ENCODE peak calls at places on chromosome 20, in five cellular contexts. W, Y, H, E and B are unnamed samples.

GRCh38 chr20:13348301-13349239 is 127.5 kb downstream of the ISM1 start:
- DNase-seq in H (no peak), W (no peak), E (no peak), Y (no peak), B (no peak)

GRCh38 chr20:18224968-18225568 is 63.3 kb upstream of the ZNF133 start:
- DNase-seq in E (peak), H (peak), W (peak), Y (no peak), B (no peak)

GRCh38 chr20:4150095-4150492 is 134.7 kb upstream of the RNF24 start:
- DNase-seq in H (no peak), W (no peak), Y (no peak), E (peak), B (peak)

GRCh38 chr20:19882446-19882845 is 124.4 kb downstream of the RIN2 start:
- DNase-seq in H (no peak), Y (no peak), E (no peak), W (no peak), B (no peak)

GRCh38 chr20:63699466-63700198 is 3.2 kb downstream of the TNFRSF6B start:
- DNase-seq in E (no peak), Y (no peak), H (peak), W (peak), B (peak)

GRCh38 chr20:24770628-24771556 is 178.2 kb upstream of the CST7 start:
- DNase-seq in E (no peak), H (no peak), W (no peak), Y (peak), B (no peak)

GRCh38 chr20:1895674-1896496 is 678 bp downstream of the SIRPA start:
- DNase-seq in E (no peak), Y (no peak), W (no peak), H (no peak), B (peak)

GRCh38 chr20:46246527-46246926 is 61.8 kb downstream of the CDH22 start:
- DNase-seq in W (no peak), Y (no peak), E (no peak), H (no peak), B (no peak)

GRCh38 chr20:49594143-49594928 is 26.4 kb upstream of the PTGIS start:
- DNase-seq in H (no peak), E (no peak), W (peak), Y (peak), B (peak)

GRCh38 chr20:23061713-23062561 is 12.5 kb upstream of the THBD start:
- DNase-seq in Y (peak), H (no peak), W (no peak), E (peak), B (peak)

GRCh38 chr20:33362898-33363297 is 38.4 kb downstream of the CDK5RAP1 start:
- DNase-seq in Y (no peak), H (no peak), W (no peak), E (no peak), B (no peak)

GRCh38 chr20:48897298-48898044 is 24.0 kb upstream of the ARFGEF2 start:
- DNase-seq in Y (no peak), W (no peak), E (peak), H (no peak), B (no peak)

GRCh38 chr20:9068232-9068781 is 580 bp upstream of the PLCB4 start:
- DNase-seq in E (peak), Y (peak), W (no peak), H (peak), B (peak)

DNA sequence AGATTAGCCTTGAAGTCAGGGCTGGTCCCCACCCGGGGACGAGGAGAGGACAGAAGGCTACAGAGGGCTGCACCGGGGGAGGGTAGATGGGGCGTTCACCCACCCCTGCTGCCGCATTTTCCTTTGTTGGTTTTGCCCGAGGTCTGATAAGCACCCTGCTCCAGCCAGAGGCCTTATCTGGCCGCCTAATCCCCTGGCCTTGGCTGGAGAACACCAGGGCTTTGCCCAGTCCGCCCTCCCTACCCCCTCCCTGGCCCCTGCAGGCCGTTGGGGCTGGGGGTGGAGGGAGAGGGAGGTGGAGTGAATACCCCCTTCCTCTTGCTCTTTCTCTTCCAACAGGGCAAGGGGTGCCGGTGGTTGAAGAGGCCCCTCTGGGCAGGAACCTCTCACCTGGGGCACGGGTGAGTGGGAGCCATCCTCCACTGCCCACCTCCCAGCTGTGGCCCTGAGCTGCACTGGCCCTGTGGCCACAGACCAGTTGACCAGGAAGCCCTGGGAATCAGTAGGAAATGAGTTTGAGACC is 11.8 kb upstream of the GATA5 start:
- DNase-seq in Y (no peak), E (no peak), W (no peak), H (peak), B (no peak)
- H3K27ac ChIP-seq in Y (no peak), E (no peak), W (no peak), H (no peak), B (no peak)

DNA sequence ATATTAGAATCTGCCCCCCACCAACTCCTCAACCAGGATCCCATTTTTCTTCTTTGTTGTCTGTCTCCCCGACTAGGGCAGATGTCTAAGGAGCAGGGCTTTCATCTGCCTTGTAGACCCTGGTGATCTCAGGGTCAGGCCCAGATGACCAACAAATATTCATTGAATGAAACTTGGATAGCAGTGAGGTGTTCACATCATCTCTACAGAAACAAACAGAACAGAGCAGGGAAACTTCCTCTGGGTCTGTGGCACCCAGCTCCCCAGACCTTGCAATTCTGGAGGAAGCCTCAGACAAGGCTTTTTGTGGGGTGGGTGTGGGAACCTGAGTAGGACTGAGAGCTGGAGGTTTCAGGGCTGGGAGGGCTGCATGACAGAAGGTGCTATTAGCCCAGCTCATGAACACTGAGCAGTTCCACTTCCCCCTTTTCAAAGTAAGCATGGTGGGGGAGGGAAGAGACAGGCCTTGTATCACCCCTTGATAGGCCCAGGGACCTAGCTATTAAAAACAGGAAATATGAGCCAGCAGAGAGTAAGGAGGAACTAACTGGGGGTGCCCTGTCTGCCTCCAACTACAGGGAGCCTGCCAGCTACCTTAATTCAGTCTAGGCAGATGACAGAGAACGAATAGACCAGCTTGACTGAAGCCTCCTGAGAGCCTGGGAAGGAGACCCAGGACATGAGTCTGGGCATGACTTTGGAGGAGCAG is 37.3 kb upstream of the TOP1 start:
- DNase-seq in H (no peak), E (no peak), W (peak), Y (peak), B (peak)
- TF ChIP-seq EP300 in H (no peak), E (no peak), W (peak), Y (no peak), B (no peak)

DNA sequence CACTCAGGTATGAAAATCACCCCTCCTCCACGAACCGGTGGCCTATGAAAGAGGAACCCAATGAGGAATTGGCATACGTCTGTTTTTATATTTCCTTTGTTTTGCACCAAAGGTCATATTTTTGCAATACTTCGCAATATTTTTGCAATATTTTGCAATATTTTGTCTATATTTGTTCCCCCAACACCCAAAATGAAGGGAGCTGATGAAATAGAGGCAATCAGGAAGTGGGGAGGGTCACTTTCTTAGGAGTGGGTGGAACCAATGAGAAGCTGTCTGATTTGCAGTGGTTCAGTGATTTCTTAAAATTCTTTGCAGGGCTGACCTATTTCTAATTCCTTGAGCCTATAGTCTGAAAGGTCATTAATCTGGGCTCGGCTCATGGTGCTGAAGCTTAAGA is 296.7 kb upstream of the TSHZ2 start:
- DNase-seq in H (no peak), Y (no peak), E (no peak), W (no peak), B (no peak)
- H3K4me3 ChIP-seq in H (no peak), Y (no peak), E (no peak), W (no peak), B (no peak)

DNA sequence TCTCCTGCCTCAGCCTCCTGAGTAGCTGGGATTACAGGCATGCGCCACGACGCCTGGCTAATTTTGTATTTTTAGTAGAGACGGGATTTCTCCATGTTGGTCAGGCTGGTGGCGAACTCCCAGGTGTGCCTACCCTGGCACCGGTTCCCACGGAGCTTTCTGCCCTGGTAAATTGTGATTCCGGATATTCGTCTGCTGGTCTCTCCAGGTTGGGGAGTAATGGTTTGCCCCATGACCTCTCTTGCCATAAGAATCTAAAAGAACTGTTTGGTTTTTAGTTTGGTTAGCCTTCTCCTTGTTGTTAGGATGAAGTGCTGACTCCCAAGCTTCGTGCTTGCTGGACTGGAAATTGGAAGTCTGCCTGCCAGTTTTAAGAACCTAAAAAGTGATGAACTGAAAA is 223.8 kb downstream of the BCAS1 start:
- DNase-seq in H (no peak), W (no peak), Y (no peak), E (no peak), B (no peak)
- H3K27ac ChIP-seq in H (no peak), W (no peak), Y (peak), E (peak), B (no peak)

GRCh38 chr20:37745553-37745952 is 51.7 kb downstream of the CTNNBL1 start:
- DNase-seq in Y (no peak), W (no peak), H (no peak), E (no peak), B (no peak)
- TF ChIP-seq EP300 in Y (no peak), W (no peak), H (no peak), E (no peak), B (no peak)